ENCODE peak calls at places on chromosomes 2 and 18, in six cellular contexts. O is SK-N-SH, S is A549, Q is tibial artery, X is upper lobe of right lung, M is body of pancreas. Z is an unnamed sample.

GRCh38 chr2:206127656-206128055 is 31.6 kb downstream of the NDUFS1 start:
- DNase-seq in Q (no peak), S (no peak), M (no peak), O (no peak), X (no peak), Z (no peak)

GRCh38 chr18:79121746-79122474 is 52.7 kb downstream of the ATP9B start:
- DNase-seq in O (no peak), S (no peak), Q (no peak), X (no peak), M (no peak), Z (no peak)

GRCh38 chr2:46009772-46010171 is 287.4 kb upstream of the EPAS1 start:
- DNase-seq in M (no peak), S (no peak), O (no peak), Q (no peak), X (no peak), Z (no peak)

GRCh38 chr18:39241534-39241933 is 1675.9 kb upstream of the CELF4 start:
- DNase-seq in X (no peak), M (no peak), Q (no peak), O (no peak), S (no peak), Z (no peak)

GRCh38 chr2:112137516-112138142 is 556 bp upstream of the FBLN7 start:
- DNase-seq in M (no peak), O (no peak), Q (no peak), S (no peak), X (no peak), Z (no peak)

GRCh38 chr2:42787788-42788477 is 4.5 kb downstream of the HAAO start:
- DNase-seq in S (no peak), M (no peak), X (no peak), O (no peak), Q (no peak), Z (no peak)

GRCh38 chr2:68423966-68424650 is 43.0 kb downstream of the FBXO48 start:
- DNase-seq in S (no peak), X (no peak), O (no peak), Q (no peak), M (no peak), Z (no peak)

GRCh38 chr2:20594957-20595356 is 55.9 kb downstream of the HS1BP3 start:
- DNase-seq in Q (no peak), X (peak), M (peak), O (no peak), S (no peak), Z (peak)

GRCh38 chr2:218438601-218439000 is 19.7 kb downstream of the VIL1 start:
- DNase-seq in S (no peak), O (no peak), M (no peak), X (peak), Q (no peak), Z (no peak)

GRCh38 chr18:24499814-24500601 is 39.6 kb downstream of the HRH4 start:
- DNase-seq in S (no peak), X (no peak), M (no peak), O (no peak), Q (no peak), Z (no peak)

GRCh38 chr18:44848931-44849330 is 168.2 kb downstream of the SETBP1 start:
- DNase-seq in Q (no peak), X (no peak), S (no peak), O (peak), M (peak), Z (no peak)

GRCh38 chr2:23703583-23704385 is 223.1 kb downstream of the ATAD2B start:
- DNase-seq in X (no peak), Q (no peak), M (no peak), O (no peak), S (no peak), Z (no peak)

GRCh38 chr2:185372188-185372587 is 366.4 kb upstream of the FSIP2 start:
- DNase-seq in S (no peak), O (no peak), Q (no peak), M (no peak), X (no peak), Z (no peak)

GRCh38 chr2:120235681-120236080 is 12.5 kb upstream of the TMEM185B start:
- DNase-seq in Q (no peak), X (no peak), S (no peak), M (no peak), O (no peak), Z (peak)

GRCh38 chr18:42289526-42289925 is 334.5 kb downstream of the PIK3C3 start:
- DNase-seq in M (no peak), X (no peak), O (no peak), Q (no peak), S (no peak), Z (no peak)

GRCh38 chr18:50045126-50045525 is 149.8 kb downstream of the MYO5B start:
- DNase-seq in O (no peak), Q (no peak), X (no peak), M (no peak), S (no peak), Z (no peak)

GRCh38 chr2:40352321-40353099 is 99.4 kb downstream of the SLC8A1 start:
- DNase-seq in M (no peak), Q (no peak), S (no peak), X (no peak), O (no peak), Z (no peak)

GRCh38 chr18:48317781-48318381 is 91.3 kb downstream of the ZBTB7C start:
- DNase-seq in Q (no peak), O (no peak), X (peak), S (no peak), M (no peak), Z (no peak)
- TF ChIP-seq CTCF in Q (no peak), O (peak), X (no peak), S (no peak), M (no peak), Z (no peak)

DNA sequence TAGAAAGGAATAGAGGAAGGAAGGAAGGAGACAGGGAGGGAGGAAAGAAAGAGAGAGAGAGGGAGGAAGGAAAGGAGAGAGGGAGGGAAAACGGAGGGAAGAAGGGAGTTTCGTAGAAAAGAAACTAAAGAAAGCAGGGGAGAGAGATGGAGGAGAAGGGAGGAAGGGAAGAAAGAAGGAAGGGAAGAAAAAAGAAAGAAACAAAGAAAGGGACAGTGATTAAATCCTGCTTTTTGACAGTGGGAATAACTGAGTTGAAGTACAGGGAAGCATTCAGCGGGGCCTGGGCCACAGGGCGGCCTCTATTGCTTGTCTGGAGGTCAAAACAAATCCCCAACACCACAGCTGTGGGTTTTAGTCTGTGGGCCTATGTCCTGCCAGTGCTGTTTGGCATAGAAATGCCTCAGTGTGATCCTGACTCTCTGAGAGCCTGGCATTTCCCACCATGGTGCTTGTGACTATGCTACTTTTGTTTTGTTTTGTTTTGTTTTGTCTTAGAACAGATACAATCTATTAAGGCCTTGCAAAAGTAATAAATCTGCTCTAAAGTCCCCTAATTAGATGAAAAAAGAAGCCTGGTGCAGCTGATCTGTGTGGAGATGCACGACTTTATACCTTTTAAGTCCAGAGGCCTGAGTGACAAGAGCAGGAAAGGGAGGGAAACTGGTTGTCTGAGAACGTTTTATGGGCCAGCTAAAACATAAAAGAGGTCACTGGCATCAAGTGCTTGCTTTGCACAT is 40.0 kb downstream of the IL1RL2 start:
- DNase-seq in O (no peak), Q (no peak), S (no peak), X (no peak), M (no peak), Z (no peak)
- H3K4me3 ChIP-seq in O (no peak), Q (no peak), S (no peak), X (no peak), M (no peak), Z (peak)

GRCh38 chr2:142136571-142136970 is 5.8 kb upstream of the LRP1B start:
- DNase-seq in S (no peak), M (no peak), X (no peak), O (no peak), Q (no peak), Z (no peak)
- H3K27ac ChIP-seq in S (no peak), M (no peak), X (no peak), O (no peak), Q (no peak), Z (no peak)

GRCh38 chr2:103986001-103986400 is 867.9 kb upstream of the POU3F3 start:
- DNase-seq in X (no peak), O (no peak), S (no peak), Q (no peak), M (no peak), Z (no peak)

DNA sequence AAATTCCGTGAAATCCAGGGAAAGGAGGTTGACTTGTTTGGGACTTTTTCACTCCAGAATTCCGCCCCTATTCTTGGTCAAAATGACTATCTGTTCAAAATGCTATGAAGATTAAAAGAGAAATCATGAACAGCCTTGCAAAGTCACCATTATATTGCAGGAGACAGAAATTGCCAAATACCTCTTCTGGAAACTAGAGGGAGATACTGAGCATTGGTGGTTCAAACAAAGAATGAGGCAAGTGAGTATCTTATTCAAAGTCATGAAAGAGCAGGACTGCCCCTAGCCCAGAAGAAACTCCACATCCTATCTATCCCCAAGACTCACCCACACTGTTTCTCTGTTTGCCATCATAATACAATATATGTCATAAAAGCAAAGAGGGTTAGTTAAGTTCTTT is 862.3 kb upstream of the POU3F3 start:
- DNase-seq in O (peak), X (no peak), S (no peak), Q (no peak), M (no peak), Z (no peak)
- TF ChIP-seq CTCF in O (peak), X (no peak), S (peak), Q (no peak), M (no peak), Z (no peak)

GRCh38 chr2:32976409-32977063 is 29.8 kb downstream of the LTBP1 start:
- DNase-seq in S (no peak), Q (no peak), O (no peak), X (no peak), M (no peak), Z (no peak)
- H3K4me3 ChIP-seq in S (no peak), Q (no peak), O (no peak), X (no peak), M (no peak), Z (no peak)

DNA sequence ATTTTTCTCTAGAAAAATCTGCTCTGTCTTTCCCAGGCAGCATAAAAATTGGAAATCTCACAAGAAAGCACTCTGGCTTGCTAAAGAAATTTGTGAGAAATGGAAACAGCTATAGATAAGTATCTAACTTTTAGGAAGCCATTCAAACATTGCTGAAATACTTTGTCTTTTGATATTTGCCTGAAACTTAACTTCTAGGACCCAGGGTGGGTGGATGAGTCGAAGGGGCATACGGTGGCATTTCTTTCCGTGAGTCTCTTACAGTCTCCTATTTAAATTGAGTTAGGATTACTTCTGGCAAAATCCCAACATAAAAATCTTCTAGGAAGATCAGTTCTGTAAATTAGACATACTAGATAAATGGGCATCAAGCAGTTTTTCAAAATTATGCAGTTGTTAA is 523 bp upstream of the COL3A1 start:
- DNase-seq in M (no peak), S (no peak), X (no peak), Q (no peak), O (no peak), Z (no peak)
- H3K27ac ChIP-seq in M (no peak), S (no peak), X (peak), Q (peak), O (peak), Z (peak)

Z was measured in breast epithelium.